ENCODE peak calls at places on chromosomes 11 and 22, in ten cellular contexts. Z, S, B, C, A, R, U, Y, X and I are unnamed samples.

GRCh38 chr11:13140028-13140870 is 131.1 kb downstream of the RASSF10 start:
- DNase-seq in Z (peak; percentile 29), S (peak; percentile 13), B (no peak), C (no peak), A (peak; percentile 95), R (no peak), U (no peak), Y (no peak), X (peak; percentile 32), I (peak; percentile 74)

GRCh38 chr22:47209077-47209514 is 446.6 kb downstream of the TBC1D22A start:
- DNase-seq in Z (no peak), S (no peak), B (no peak), C (no peak), A (no peak), R (no peak), U (no peak), Y (no peak), X (no peak), I (no peak)

GRCh38 chr22:47165998-47166397 is 403.5 kb downstream of the TBC1D22A start:
- DNase-seq in Z (no peak), S (no peak), B (no peak), C (no peak), A (peak; percentile 10), R (no peak), U (no peak), Y (no peak), X (no peak), I (no peak)

GRCh38 chr11:73029408-73029807 is 112.7 kb downstream of the FCHSD2 start:
- DNase-seq in Z (no peak), S (no peak), B (no peak), C (no peak), A (no peak), R (no peak), U (no peak), Y (no peak), X (no peak), I (no peak)

GRCh38 chr11:131674051-131674755 is 303.8 kb downstream of the NTM start:
- DNase-seq in Z (peak; percentile 92), S (peak; percentile 84), B (no peak), C (no peak), A (peak; percentile 74), R (peak; percentile 61), U (peak; percentile 18), Y (peak; percentile 86), X (peak; percentile 86), I (peak; percentile 88)

GRCh38 chr11:100833276-100833675 is 146.2 kb downstream of the ARHGAP42 start:
- DNase-seq in Z (no peak), S (no peak), B (no peak), C (no peak), A (no peak), R (no peak), U (no peak), Y (no peak), X (no peak), I (no peak)

GRCh38 chr11:132312616-132313210 is 942.3 kb downstream of the NTM start:
- DNase-seq in Z (peak; percentile 63), S (peak; percentile 5), B (no peak), C (no peak), A (no peak), R (no peak), U (peak; percentile 59), Y (peak; percentile 16), X (peak; percentile 50), I (peak; percentile 31)

GRCh38 chr11:48150213-48150612 is 66.4 kb upstream of the OR4B1 start:
- DNase-seq in Z (no peak), S (peak; percentile 74), B (no peak), C (no peak), A (no peak), R (no peak), U (no peak), Y (peak; percentile 4), X (peak; percentile 22), I (peak; percentile 71)

GRCh38 chr11:46338988-46339666 is 8.1 kb upstream of the DGKZ start:
- DNase-seq in Z (no peak), S (no peak), B (no peak), C (no peak), A (no peak), R (no peak), U (no peak), Y (peak; percentile 55), X (no peak), I (no peak)

GRCh38 chr22:36234211-36234610 is 5.1 kb downstream of the APOL2 start:
- DNase-seq in Z (no peak), S (no peak), B (no peak), C (no peak), A (no peak), R (no peak), U (no peak), Y (no peak), X (no peak), I (no peak)

GRCh38 chr11:94762208-94762607 is 5.9 kb upstream of the AMOTL1 start:
- DNase-seq in Z (no peak), S (peak; percentile 20), B (no peak), C (no peak), A (no peak), R (no peak), U (no peak), Y (peak; percentile 46), X (no peak), I (no peak)

GRCh38 chr11:61198948-61199523 is 4.3 kb upstream of the PGA3 start:
- DNase-seq in Z (no peak), S (no peak), B (no peak), C (no peak), A (no peak), R (no peak), U (no peak), Y (no peak), X (no peak), I (no peak)

GRCh38 chr22:20565079-20565734 is 57.8 kb downstream of the MED15 start:
- DNase-seq in Z (no peak), S (peak; percentile 35), B (no peak), C (no peak), A (no peak), R (no peak), U (no peak), Y (no peak), X (no peak), I (no peak)

GRCh38 chr22:28246392-28246791 is 327.3 kb upstream of the PITPNB start:
- DNase-seq in Z (peak; percentile 64), S (peak; percentile 85), B (no peak), C (no peak), A (no peak), R (no peak), U (no peak), Y (peak; percentile 37), X (peak; percentile 41), I (peak; percentile 97)

GRCh38 chr22:35312198-35313059 is 12.7 kb downstream of the TOM1 start:
- DNase-seq in Z (peak; percentile 59), S (peak; percentile 34), B (no peak), C (peak; percentile 18), A (peak; percentile 81), R (no peak), U (peak; percentile 6), Y (peak; percentile 15), X (peak; percentile 72), I (peak; percentile 80)

GRCh38 chr11:83725718-83726117 is 439.6 kb upstream of the CCDC90B start:
- DNase-seq in Z (no peak), S (no peak), B (no peak), C (no peak), A (no peak), R (no peak), U (no peak), Y (no peak), X (no peak), I (peak; percentile 14)

GRCh38 chr11:130602700-130603584 is 154.5 kb downstream of the ADAMTS15 start:
- DNase-seq in Z (no peak), S (no peak), B (no peak), C (no peak), A (no peak), R (no peak), U (no peak), Y (no peak), X (no peak), I (no peak)

GRCh38 chr11:64999478-64999877 is 2.7 kb upstream of the BATF2 start:
- DNase-seq in Z (no peak), S (no peak), B (no peak), C (no peak), A (no peak), R (no peak), U (no peak), Y (no peak), X (no peak), I (no peak)

GRCh38 chr11:1050581-1051355 is 14.2 kb upstream of the MUC6 start:
- DNase-seq in Z (peak; percentile 93), S (peak; percentile 51), B (peak; percentile 48), C (peak; percentile 58), A (peak; percentile 67), R (peak; percentile 76), U (peak; percentile 69), Y (peak; percentile 55), X (peak; percentile 23), I (no peak)

GRCh38 chr22:50581950-50582561 is 593 bp downstream of the CHKB start:
- DNase-seq in Z (no peak), S (peak; percentile 15), B (no peak), C (no peak), A (no peak), R (peak; percentile 38), U (no peak), Y (peak; percentile 29), X (no peak), I (peak; percentile 3)

GRCh38 chr22:29133603-29134133 is 60.8 kb downstream of the KREMEN1 start:
- DNase-seq in Z (no peak), S (no peak), B (no peak), C (no peak), A (no peak), R (no peak), U (no peak), Y (no peak), X (no peak), I (no peak)

GRCh38 chr11:123308077-123308476 is 113.0 kb upstream of the CLMP start:
- DNase-seq in Z (peak; percentile 84), S (peak; percentile 26), B (no peak), C (no peak), A (no peak), R (no peak), U (peak; percentile 29), Y (peak; percentile 84), X (no peak), I (peak; percentile 87)

GRCh38 chr11:102400603-102401002 is 52.0 kb downstream of the TMEM123 start:
- DNase-seq in Z (no peak), S (no peak), B (no peak), C (no peak), A (no peak), R (no peak), U (no peak), Y (no peak), X (no peak), I (no peak)

GRCh38 chr22:35577799-35578659 is 37.4 kb downstream of the RASD2 start:
- DNase-seq in Z (no peak), S (no peak), B (no peak), C (no peak), A (no peak), R (no peak), U (no peak), Y (no peak), X (no peak), I (no peak)

GRCh38 chr11:118194835-118195627 is 18.6 kb upstream of the SCN2B start:
- DNase-seq in Z (peak; percentile 78), S (peak; percentile 76), B (no peak), C (no peak), A (peak; percentile 94), R (no peak), U (no peak), Y (peak; percentile 80), X (peak; percentile 9), I (peak; percentile 55)

GRCh38 chr11:57439786-57440185 is 12.9 kb upstream of the SLC43A3 start:
- DNase-seq in Z (no peak), S (no peak), B (no peak), C (no peak), A (no peak), R (no peak), U (no peak), Y (no peak), X (no peak), I (no peak)

GRCh38 chr11:35276396-35276795 is 137.4 kb downstream of the CD44 start:
- DNase-seq in Z (no peak), S (peak; percentile 40), B (no peak), C (no peak), A (no peak), R (peak; percentile 22), U (no peak), Y (no peak), X (no peak), I (no peak)